ENCODE peak calls at places on chromosomes 2 and 18, in six cellular contexts. Q, J, G, X, I and T are unnamed samples.

GRCh38 chr2:107669335-107669734 is 157.4 kb upstream of the RGPD4 start:
- DNase-seq in Q (peak), G (no peak), J (no peak), X (no peak), I (no peak), T (no peak)

GRCh38 chr2:157264099-157264498 is 6.6 kb downstream of the GALNT5 start:
- DNase-seq in Q (no peak), G (no peak), J (no peak), I (no peak), X (no peak), T (no peak)

GRCh38 chr2:226860087-226860486 is 24.2 kb downstream of the RHBDD1 start:
- DNase-seq in G (no peak), X (no peak), J (no peak), Q (no peak), I (no peak), T (no peak)

GRCh38 chr2:161919873-161920272 is 154.1 kb downstream of the DPP4 start:
- DNase-seq in Q (no peak), J (no peak), I (no peak), G (no peak), X (no peak), T (no peak)

GRCh38 chr2:18799397-18799796 is 210.0 kb upstream of the NT5C1B start:
- DNase-seq in Q (no peak), G (no peak), I (no peak), J (no peak), X (no peak), T (no peak)

GRCh38 chr2:2839393-2840096 is 508.5 kb upstream of the MYT1L start:
- DNase-seq in Q (no peak), I (no peak), X (no peak), G (no peak), J (no peak), T (no peak)

GRCh38 chr2:73069855-73070650 is 1.5 kb downstream of the SFXN5 start:
- DNase-seq in X (no peak), Q (peak), I (no peak), J (no peak), G (no peak), T (no peak)

GRCh38 chr2:104848526-104848925 is 5.4 kb upstream of the POU3F3 start:
- DNase-seq in I (no peak), G (no peak), Q (no peak), X (no peak), J (no peak), T (no peak)

GRCh38 chr18:63707816-63708215 is 5.1 kb downstream of the SERPINB11 start:
- DNase-seq in I (no peak), J (no peak), Q (no peak), G (no peak), X (no peak), T (no peak)

GRCh38 chr2:134657650-134658250 is 61.0 kb downstream of the TMEM163 start:
- DNase-seq in I (no peak), J (no peak), X (no peak), Q (peak), G (no peak), T (no peak)

GRCh38 chr2:174681983-174682577 is 82.2 kb downstream of the CHRNA1 start:
- DNase-seq in J (no peak), I (no peak), Q (peak), G (no peak), X (no peak), T (peak)

GRCh38 chr2:242035858-242036652 is 166.5 kb downstream of the RTP5 start:
- DNase-seq in J (no peak), G (no peak), X (no peak), I (no peak), Q (no peak), T (no peak)

GRCh38 chr2:24508878-24509277 is 17.8 kb downstream of the NCOA1 start:
- DNase-seq in J (no peak), I (no peak), X (no peak), G (no peak), Q (no peak), T (no peak)

GRCh38 chr2:23418490-23418911 is 33.5 kb downstream of the KLHL29 start:
- DNase-seq in X (no peak), G (peak), J (no peak), I (no peak), Q (no peak), T (no peak)

GRCh38 chr18:51168031-51168742 is 29.3 kb downstream of the MEX3C start:
- DNase-seq in X (no peak), I (no peak), G (no peak), J (no peak), Q (peak), T (peak)

GRCh38 chr18:6719914-6720692 is 9.4 kb upstream of the ARHGAP28 start:
- DNase-seq in X (no peak), G (no peak), Q (no peak), I (no peak), J (no peak), T (no peak)

GRCh38 chr2:101897301-101897700 is 94.5 kb upstream of the IL1R2 start:
- DNase-seq in Q (no peak), I (no peak), G (no peak), J (no peak), X (no peak), T (no peak)

GRCh38 chr2:164485541-164485940 is 135.7 kb downstream of the GRB14 start:
- DNase-seq in I (no peak), J (no peak), Q (no peak), G (no peak), X (no peak), T (no peak)

GRCh38 chr2:71043531-71044407 is 24.7 kb upstream of the NAGK start:
- DNase-seq in G (no peak), I (no peak), J (no peak), X (no peak), Q (no peak), T (no peak)

GRCh38 chr2:190315273-190315672 is 4.4 kb downstream of the HIBCH start:
- DNase-seq in J (no peak), X (no peak), I (no peak), G (no peak), Q (no peak), T (no peak)